ENCODE peak calls at places on chromosome 1, in four cellular contexts. U, O, Y and S are unnamed samples.

GRCh38 chr1:237507005-237507404 is 383.7 kb downstream of the ZP4 start:
- DNase-seq in U (peak; percentile 5), O (no peak), Y (no peak), S (no peak)

GRCh38 chr1:106961671-106962070 is 94.8 kb upstream of the PRMT6 start:
- DNase-seq in U (no peak), O (no peak), Y (no peak), S (no peak)

GRCh38 chr1:150061632-150062101 is 5.9 kb upstream of the VPS45 start:
- DNase-seq in U (no peak), O (no peak), Y (no peak), S (peak; percentile 99)

GRCh38 chr1:240074422-240074821 is 17.3 kb upstream of the FMN2 start:
- DNase-seq in U (no peak), O (no peak), Y (no peak), S (peak; percentile 72)

GRCh38 chr1:236759252-236759859 is 35.7 kb upstream of the MTR start:
- DNase-seq in U (no peak), O (peak; percentile 66), Y (no peak), S (peak; percentile 65)

GRCh38 chr1:86507935-86508582 is 38.8 kb upstream of the CLCA4 start:
- DNase-seq in U (no peak), O (peak; percentile 20), Y (no peak), S (peak; percentile 72)

GRCh38 chr1:35298464-35298863 is 30.0 kb downstream of the ZMYM4 start:
- DNase-seq in U (peak; percentile 8), O (peak; percentile 63), Y (no peak), S (peak; percentile 63)

GRCh38 chr1:61079276-61079897 is 3.0 kb upstream of the NFIA start:
- DNase-seq in U (no peak), O (no peak), Y (no peak), S (no peak)

GRCh38 chr1:94199398-94199797 is 38.0 kb downstream of the ARHGAP29 start:
- DNase-seq in U (no peak), O (no peak), Y (no peak), S (no peak)

GRCh38 chr1:222979561-222979960 is 163.5 kb downstream of the TLR5 start:
- DNase-seq in U (no peak), O (no peak), Y (no peak), S (no peak)

GRCh38 chr1:53944469-53945182 is 873 bp downstream of the IFT25 start:
- DNase-seq in U (no peak), O (no peak), Y (no peak), S (no peak)

GRCh38 chr1:184258525-184258924 is 128.3 kb upstream of the C1orf21 start:
- DNase-seq in U (no peak), O (no peak), Y (no peak), S (no peak)

GRCh38 chr1:117608213-117608612 is 2.4 kb downstream of the TENT5C start:
- DNase-seq in U (no peak), O (no peak), Y (no peak), S (no peak)
- H3K4me3 ChIP-seq in U (peak overlapping the region; percentile 88), O (peak overlapping the region; percentile 90), Y (no peak overlapping the region), S (no peak overlapping the region)

GRCh38 chr1:57019240-57019805 is 53.5 kb upstream of the C8B start:
- DNase-seq in U (no peak), O (no peak), Y (peak; percentile 49), S (no peak)

GRCh38 chr1:57017201-57017600 is 51.4 kb upstream of the C8B start:
- DNase-seq in U (no peak), O (no peak), Y (no peak), S (peak; percentile 27)

GRCh38 chr1:57018119-57018518 is 52.3 kb upstream of the C8B start:
- DNase-seq in U (no peak), O (no peak), Y (no peak), S (no peak)

GRCh38 chr1:57015071-57015470 is 49.3 kb upstream of the C8B start:
- DNase-seq in U (no peak), O (no peak), Y (no peak), S (no peak)

DNA sequence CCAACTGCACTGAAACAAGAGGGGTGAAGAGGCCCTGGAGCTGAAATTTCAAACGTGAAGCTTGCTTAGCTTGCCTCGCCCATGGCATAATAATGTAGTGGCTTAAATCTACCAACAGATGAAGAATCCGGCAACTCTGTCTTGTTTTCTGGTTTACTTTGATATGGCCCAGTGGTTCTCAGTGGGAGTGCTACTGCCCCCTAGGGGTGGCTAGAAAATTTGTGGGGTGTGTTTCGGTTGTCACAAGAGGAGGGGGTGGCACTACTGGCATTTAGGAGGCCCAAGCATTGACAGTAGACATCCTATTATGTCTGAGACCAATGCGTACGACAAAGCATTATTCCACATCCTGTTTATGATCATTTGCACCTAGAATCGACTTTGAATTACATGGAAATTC is 51.9 kb upstream of the C8B start:
- DNase-seq in U (no peak), O (peak; percentile 2), Y (no peak), S (peak; percentile 16)
- TF ChIP-seq CTCF in U (peak; percentile 37), O (peak; percentile 73), Y (peak; percentile 63), S (peak; percentile 37)

GRCh38 chr1:23885222-23885621 is 17.1 kb upstream of the FUCA1 start:
- DNase-seq in U (no peak), O (no peak), Y (no peak), S (no peak)
- H3K4me3 ChIP-seq in U (no peak overlapping the region), O (no peak overlapping the region), Y (no peak overlapping the region), S (no peak overlapping the region)

DNA sequence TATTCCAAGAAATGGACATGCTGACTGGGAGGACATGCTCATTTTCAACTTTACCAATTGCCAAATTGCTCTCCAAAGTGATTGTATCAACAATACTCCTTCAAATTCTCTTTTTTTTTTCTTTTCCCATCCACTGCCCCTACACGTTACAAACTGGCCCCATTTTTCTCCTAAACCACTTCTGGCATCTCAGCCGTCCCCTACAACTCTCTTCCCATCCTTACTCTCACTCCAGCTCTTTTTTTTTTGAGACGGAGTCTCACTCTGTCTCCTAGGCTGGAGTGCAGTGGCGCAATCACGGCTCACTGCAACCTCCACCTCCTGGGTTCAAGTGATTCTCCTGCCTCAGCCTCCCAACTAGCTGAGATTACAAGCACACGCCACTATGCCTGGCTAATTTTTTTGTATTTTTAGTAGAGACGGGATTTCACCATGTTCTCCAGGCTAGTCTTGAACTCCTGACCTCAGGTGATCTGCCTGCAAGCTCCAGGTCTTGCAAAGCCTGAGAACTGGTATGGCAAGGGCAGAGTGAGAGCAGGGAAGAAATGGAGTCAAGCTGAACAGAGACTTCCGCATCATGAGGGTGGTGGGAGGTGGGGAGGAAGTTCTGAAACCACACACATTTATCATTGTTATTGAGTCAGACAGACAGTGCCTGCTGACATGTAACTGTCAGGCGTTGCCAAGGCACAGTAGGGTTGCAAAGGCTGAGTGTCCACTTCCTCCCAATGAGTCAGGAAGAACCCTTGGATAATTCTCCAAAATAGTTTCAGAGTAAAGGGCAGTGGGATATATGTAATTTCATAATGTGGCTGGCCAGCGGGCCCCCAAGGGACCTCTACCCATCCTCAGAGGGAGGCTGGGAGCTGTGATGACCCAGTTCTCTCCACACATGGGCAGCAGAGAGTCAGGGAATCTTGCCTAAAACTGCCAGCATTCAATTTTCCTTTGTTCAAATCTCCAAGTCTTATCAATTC is 17.4 kb downstream of the CELA3A start:
- DNase-seq in U (peak; percentile 49), O (peak; percentile 38), Y (no peak), S (peak; percentile 81)
- TF ChIP-seq CTCF in U (peak; percentile 36), O (peak; percentile 64), Y (no peak), S (peak; percentile 53)

DNA sequence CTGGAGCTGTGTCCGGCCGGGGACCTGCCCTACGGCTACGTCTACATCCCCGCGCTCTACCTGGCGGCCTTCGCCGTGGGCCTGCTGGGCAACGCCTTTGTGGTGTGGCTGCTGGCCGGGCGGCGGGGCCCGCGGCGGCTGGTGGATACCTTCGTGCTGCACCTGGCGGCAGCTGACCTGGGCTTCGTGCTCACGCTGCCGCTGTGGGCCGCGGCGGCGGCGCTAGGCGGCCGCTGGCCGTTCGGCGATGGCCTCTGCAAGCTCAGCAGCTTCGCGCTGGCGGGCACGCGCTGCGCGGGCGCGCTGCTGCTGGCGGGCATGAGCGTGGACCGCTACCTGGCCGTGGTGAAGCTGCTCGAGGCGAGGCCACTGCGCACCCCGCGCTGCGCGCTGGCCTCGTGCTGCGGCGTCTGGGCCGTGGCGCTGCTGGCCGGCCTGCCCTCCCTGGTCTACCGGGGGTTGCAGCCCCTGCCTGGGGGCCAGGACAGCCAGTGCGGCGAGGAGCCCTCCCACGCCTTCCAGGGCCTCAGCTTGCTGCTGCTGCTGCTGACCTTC is 412 bp downstream of the GPR25 start:
- DNase-seq in U (no peak), O (no peak), Y (no peak), S (no peak)
- H3K4me3 ChIP-seq in U (no peak overlapping the region), O (no peak overlapping the region), Y (no peak overlapping the region), S (peak overlapping the region; percentile 13)

GRCh38 chr1:7961199-7962010 is at the start of gene PARK7:
- DNase-seq in U (peak; percentile 96), O (peak; percentile 99), Y (peak; percentile 100), S (peak; percentile 98)

GRCh38 chr1:7962011-7962335 is 462 bp downstream of the PARK7 start:
- DNase-seq in U (no peak), O (no peak), Y (no peak), S (no peak)

GRCh38 chr1:7962636-7963377 is 1.3 kb downstream of the PARK7 start:
- DNase-seq in U (no peak), O (no peak), Y (no peak), S (no peak)

GRCh38 chr1:7960165-7960564 is 1.3 kb upstream of the PARK7 start:
- DNase-seq in U (no peak), O (no peak), Y (no peak), S (no peak)

GRCh38 chr1:7960867-7961198 is 678 bp upstream of the PARK7 start:
- DNase-seq in U (no peak), O (no peak), Y (no peak), S (no peak)
- TF ChIP-seq CTCF in U (no peak), O (no peak), Y (no peak), S (no peak)

DNA sequence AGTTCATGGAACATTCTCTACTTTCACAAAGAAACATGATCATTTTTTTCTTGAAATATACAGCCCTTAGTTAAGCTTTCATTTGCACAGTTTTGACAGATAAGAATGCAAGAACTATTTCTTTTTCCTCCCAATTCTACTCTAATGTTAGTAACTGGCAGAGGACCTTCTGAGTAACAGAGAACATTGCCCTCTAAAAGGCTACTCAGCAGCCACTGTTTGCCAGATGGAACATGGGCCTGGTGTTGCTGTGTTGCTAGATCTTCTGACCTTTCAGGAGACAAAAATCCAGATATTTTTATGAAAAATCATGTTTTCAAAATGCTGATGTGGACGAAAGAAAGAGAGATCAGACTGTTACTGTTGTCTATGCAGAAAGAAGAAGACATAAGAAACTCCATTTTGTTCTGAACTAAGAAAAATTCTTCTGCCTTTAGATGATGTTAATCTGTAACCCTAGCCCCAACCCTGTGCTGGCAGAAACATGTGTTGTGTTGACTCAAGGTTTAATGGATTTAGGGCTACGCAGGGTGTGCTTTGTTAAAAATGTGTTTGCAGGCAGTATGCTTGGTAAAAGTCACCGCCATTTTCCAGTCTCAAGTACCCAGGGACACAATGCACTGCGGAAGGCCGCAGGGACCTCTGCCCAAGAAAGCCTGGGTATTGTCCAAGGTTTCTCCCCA is 2.9 kb upstream of the PRDX6 start:
- DNase-seq in U (no peak), O (no peak), Y (no peak), S (peak; percentile 48)
- H3K4me3 ChIP-seq in U (no peak overlapping the region), O (no peak overlapping the region), Y (no peak overlapping the region), S (peak overlapping the region; percentile 49)

GRCh38 chr1:175525222-175525621 is 218.2 kb downstream of the TNR start:
- DNase-seq in U (no peak), O (no peak), Y (no peak), S (no peak)
- TF ChIP-seq CTCF in U (no peak), O (no peak), Y (no peak), S (no peak)